ENCODE peak calls at places on chromosomes 7 and 10, in four cellular contexts. J, C, Y and R are unnamed samples.
A peak's percentile ranks its signal among the peaks of the same experiment; 100 is the strongest.

GRCh38 chr7:264541-265191 is 25.3 kb upstream of the FOXL3 start:
- DNase-seq in J (peak; percentile 41), C (no peak), Y (no peak), R (no peak)

GRCh38 chr10:132710746-132711617 is 75.0 kb downstream of the NKX6-2 start:
- DNase-seq in J (no peak), C (no peak), Y (no peak), R (no peak)

GRCh38 chr10:118031351-118032075 is 15.2 kb downstream of the RAB11FIP2 start:
- DNase-seq in J (no peak), C (no peak), Y (no peak), R (no peak)

GRCh38 chr7:42227931-42228591 is 8.9 kb downstream of the GLI3 start:
- DNase-seq in J (no peak), C (peak; percentile 14), Y (no peak), R (peak; percentile 38)

GRCh38 chr10:28332699-28333098 is 29.8 kb upstream of the MPP7 start:
- DNase-seq in J (no peak), C (no peak), Y (no peak), R (no peak)

GRCh38 chr7:3117488-3118228 is 74.0 kb upstream of the CARD11 start:
- DNase-seq in J (no peak), C (no peak), Y (no peak), R (no peak)

GRCh38 chr7:80463272-80463920 is 48.5 kb downstream of the GNAT3 start:
- DNase-seq in J (no peak), C (no peak), Y (no peak), R (no peak)

GRCh38 chr10:101645659-101646058 is 49.3 kb downstream of the FBXW4 start:
- DNase-seq in J (no peak), C (no peak), Y (no peak), R (no peak)

GRCh38 chr10:29722777-29723176 is 88.0 kb upstream of the SVIL start:
- DNase-seq in J (no peak), C (no peak), Y (no peak), R (no peak)

GRCh38 chr7:4233621-4234497 is 448.2 kb upstream of the FOXK1 start:
- DNase-seq in J (no peak), C (no peak), Y (no peak), R (no peak)

GRCh38 chr7:74725840-74726239 is 48.0 kb upstream of the NCF1 start:
- DNase-seq in J (no peak), C (no peak), Y (no peak), R (no peak)

GRCh38 chr10:87585565-87586514 is 73.8 kb upstream of the PAPSS2 start:
- DNase-seq in J (no peak), C (no peak), Y (no peak), R (no peak)

GRCh38 chr10:46550795-46551700 is 5.4 kb downstream of the GPRIN2 start:
- DNase-seq in J (no peak), C (peak; percentile 7), Y (no peak), R (peak; percentile 15)

GRCh38 chr7:24734306-24734705 is 23.0 kb downstream of the GSDME start:
- DNase-seq in J (no peak), C (no peak), Y (no peak), R (no peak)

GRCh38 chr7:116738378-116738777 is 66.4 kb downstream of the MET start:
- DNase-seq in J (no peak), C (no peak), Y (no peak), R (no peak)

GRCh38 chr7:7667187-7667586 is 26.6 kb downstream of the UMAD1 start:
- DNase-seq in J (no peak), C (no peak), Y (no peak), R (no peak)

GRCh38 chr7:42285383-42285824 is 48.4 kb upstream of the GLI3 start:
- DNase-seq in J (no peak), C (no peak), Y (no peak), R (no peak)

GRCh38 chr7:155574556-155574955 is 28.2 kb upstream of the CNPY1 start:
- DNase-seq in J (no peak), C (no peak), Y (no peak), R (no peak)

GRCh38 chr10:131743190-131744151 is 157.3 kb upstream of the PPP2R2D start:
- DNase-seq in J (no peak), C (no peak), Y (no peak), R (no peak)

GRCh38 chr10:15188629-15189028 is 20.1 kb upstream of the NMT2 start:
- DNase-seq in J (no peak), C (no peak), Y (no peak), R (no peak)

GRCh38 chr7:7190142-7190541 is 7.8 kb downstream of the C1GALT1 start:
- DNase-seq in J (no peak), C (no peak), Y (no peak), R (no peak)

GRCh38 chr10:100138921-100139496 is 46.8 kb downstream of the ERLIN1 start:
- DNase-seq in J (no peak), C (no peak), Y (no peak), R (no peak)

GRCh38 chr10:100141446-100142087 is 44.3 kb downstream of the ERLIN1 start:
- DNase-seq in J (no peak), C (no peak), Y (no peak), R (no peak)

GRCh38 chr10:100143756-100144155 is 42.1 kb downstream of the ERLIN1 start:
- DNase-seq in J (no peak), C (no peak), Y (no peak), R (no peak)

GRCh38 chr10:100140070-100140469 is 45.8 kb downstream of the ERLIN1 start:
- DNase-seq in J (no peak), C (no peak), Y (no peak), R (no peak)
- TF ChIP-seq CTCF in J (no peak), C (no peak), Y (no peak), R (no peak)

DNA sequence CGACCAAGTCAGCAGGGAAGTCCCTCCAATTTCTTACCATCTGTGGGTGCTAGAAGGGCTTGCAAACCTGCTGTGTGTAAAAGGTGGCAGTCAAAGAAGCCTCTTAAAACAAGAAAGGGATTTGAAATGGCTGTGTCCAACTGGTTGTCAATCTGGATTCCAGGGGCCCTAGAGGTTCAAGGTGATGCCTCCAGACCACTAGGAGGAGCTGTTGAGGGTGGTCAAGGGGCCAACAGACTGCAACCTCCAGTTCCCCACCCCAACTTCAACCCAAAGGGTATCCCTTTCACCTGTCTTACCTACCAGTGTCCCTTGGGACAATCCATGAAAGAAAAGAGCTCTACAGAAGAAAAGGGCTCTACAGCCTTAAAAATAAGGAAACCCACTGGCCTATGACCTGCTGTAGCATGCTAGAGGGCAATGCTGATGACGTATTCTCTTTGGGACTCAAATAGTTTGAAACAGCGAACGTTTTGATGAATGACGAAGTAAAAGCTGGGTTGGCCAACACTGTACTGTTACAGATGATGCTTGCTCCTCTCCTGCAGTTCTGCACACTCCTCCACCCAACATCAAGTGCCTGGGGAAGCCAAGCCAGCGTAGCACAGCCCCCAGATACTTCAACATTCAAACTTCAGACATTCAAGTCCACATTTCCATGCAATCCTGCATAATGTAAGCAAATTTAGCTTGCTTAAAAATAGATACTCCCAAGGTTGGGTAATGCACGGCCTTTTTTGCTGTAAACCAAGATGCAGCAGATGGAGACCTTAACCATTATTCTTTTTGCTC is 46.0 kb upstream of the WDR11 start:
- DNase-seq in J (no peak), C (no peak), Y (no peak), R (no peak)
- TF ChIP-seq CTCF in J (no peak), C (peak; percentile 11), Y (no peak), R (no peak)

GRCh38 chr10:22438714-22439113 is 93.4 kb downstream of the SPAG6 start:
- DNase-seq in J (no peak), C (no peak), Y (no peak), R (no peak)

GRCh38 chr10:22435650-22436049 is 90.4 kb downstream of the SPAG6 start:
- DNase-seq in J (no peak), C (no peak), Y (no peak), R (no peak)

GRCh38 chr10:22436526-22436892 is 91.2 kb downstream of the SPAG6 start:
- DNase-seq in J (no peak), C (no peak), Y (no peak), R (peak; percentile 58)

GRCh38 chr10:22437620-22438588 is 92.6 kb downstream of the SPAG6 start:
- DNase-seq in J (peak; percentile 48), C (peak; percentile 16), Y (no peak), R (no peak)

GRCh38 chr10:22436893-22437619 is 91.8 kb downstream of the SPAG6 start:
- DNase-seq in J (peak; percentile 91), C (peak; percentile 79), Y (peak; percentile 90), R (peak; percentile 86)
- TF ChIP-seq CTCF in J (no peak), C (peak; percentile 31), Y (peak; percentile 5), R (no peak)

DNA sequence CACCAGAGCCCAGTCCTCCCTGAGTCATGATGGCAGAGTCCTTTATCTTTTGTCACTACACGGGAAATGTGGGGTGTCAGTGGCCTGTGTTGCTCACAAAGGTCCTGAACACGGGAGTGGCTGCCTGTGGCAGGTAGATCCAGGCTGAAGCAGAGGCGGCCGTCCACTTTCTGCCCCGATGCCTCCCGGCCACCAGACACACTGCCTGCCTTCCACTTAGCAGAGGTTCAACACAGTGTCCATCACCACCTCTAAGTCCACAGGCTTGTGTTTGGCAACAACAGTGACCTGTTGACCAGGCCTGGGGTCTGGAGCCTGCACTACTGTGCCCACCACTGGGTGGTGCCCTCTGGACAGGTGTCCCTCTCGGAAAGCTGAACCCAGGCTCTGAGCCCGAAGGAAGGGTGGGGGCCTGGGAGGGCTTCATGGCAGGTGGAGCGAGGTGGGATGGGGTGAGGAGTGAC is 49.9 kb upstream of the CAMK2B start:
- DNase-seq in J (no peak), C (no peak), Y (no peak), R (no peak)
- TF ChIP-seq CTCF in J (no peak), C (peak; percentile 50), Y (no peak), R (no peak)